ENCODE peak calls at places on chromosomes 3 and 15, in seven cellular contexts. Q is ovary, Y is breast epithelium, G is heart left ventricle, V is tibial nerve, W is A549, X is sigmoid colon. R is an unnamed sample.

GRCh38 chr15:38885477-38885952 is 320.9 kb upstream of the RASGRP1 start:
- DNase-seq in W (no peak), Q (peak; percentile 52), Y (no peak), V (no peak), X (no peak), G (no peak), R (peak; percentile 9)

GRCh38 chr3:72595376-72595775 is 252.9 kb downstream of the SHQ1 start:
- DNase-seq in W (no peak), G (no peak), X (no peak), Y (no peak), Q (no peak), V (no peak), R (no peak)

GRCh38 chr3:70824785-70825184 is 512.3 kb upstream of the MDFIC2 start:
- DNase-seq in Y (no peak), V (no peak), X (no peak), W (peak; percentile 17), Q (no peak), G (no peak), R (no peak)

GRCh38 chr15:66400351-66400774 is 13.7 kb downstream of the MAP2K1 start:
- DNase-seq in Y (no peak), Q (no peak), X (no peak), W (no peak), G (no peak), V (no peak), R (no peak)

GRCh38 chr3:29284578-29284977 is 3.7 kb downstream of the RBMS3 start:
- DNase-seq in X (no peak), W (no peak), Y (no peak), G (no peak), Q (no peak), V (no peak), R (no peak)

GRCh38 chr3:42763023-42763422 is 10.0 kb downstream of the CCDC13 start:
- DNase-seq in G (no peak), Y (no peak), W (no peak), X (no peak), V (no peak), Q (no peak), R (no peak)

GRCh38 chr3:141746962-141747361 is 8.9 kb downstream of the RNF7 start:
- DNase-seq in Y (no peak), V (no peak), W (no peak), X (no peak), Q (no peak), G (no peak), R (no peak)

GRCh38 chr15:68731318-68731897 is 89.3 kb downstream of the ANP32A start:
- DNase-seq in V (no peak), Q (no peak), X (peak; percentile 56), W (no peak), Y (no peak), G (no peak), R (no peak)

GRCh38 chr3:14345496-14346150 is 56.8 kb upstream of the SLC6A6 start:
- DNase-seq in W (no peak), X (no peak), G (no peak), Q (no peak), Y (no peak), V (no peak), R (no peak)

GRCh38 chr15:40314723-40315276 is 7.1 kb upstream of the PLCB2 start:
- DNase-seq in W (no peak), X (no peak), G (no peak), Y (no peak), Q (no peak), V (no peak), R (no peak)

GRCh38 chr3:58009026-58009748 is 965 bp downstream of the FLNB start:
- DNase-seq in V (no peak), G (no peak), W (no peak), Q (peak; percentile 45), X (peak; percentile 67), Y (no peak), R (peak; percentile 47)

GRCh38 chr3:49610881-49611280 is 56.6 kb downstream of the BSN start:
- DNase-seq in X (no peak), Y (no peak), G (no peak), Q (no peak), W (no peak), V (no peak), R (no peak)

GRCh38 chr3:126134219-126134975 is 46.0 kb downstream of the ALDH1L1 start:
- DNase-seq in Y (peak; percentile 36), W (peak; percentile 28), V (peak; percentile 41), Q (peak; percentile 78), G (peak; percentile 54), X (peak; percentile 87), R (peak; percentile 57)

GRCh38 chr3:174618368-174618767 is 240.8 kb upstream of the NAALADL2 start:
- DNase-seq in X (no peak), G (no peak), V (no peak), W (no peak), Q (no peak), Y (no peak), R (no peak)

GRCh38 chr3:64190517-64191515 is 34.5 kb downstream of the PRICKLE2 start:
- DNase-seq in W (peak; percentile 17), Y (no peak), X (no peak), Q (no peak), G (no peak), V (no peak), R (no peak)

GRCh38 chr3:126351771-126352475 is 5.3 kb downstream of the KLF15 start:
- DNase-seq in X (peak; percentile 63), V (peak; percentile 13), Y (no peak), G (no peak), Q (no peak), W (no peak), R (no peak)

GRCh38 chr3:183711516-183711915 is 13.9 kb downstream of the YEATS2 start:
- DNase-seq in W (no peak), X (no peak), Q (no peak), Y (no peak), G (no peak), V (no peak), R (no peak)

GRCh38 chr3:183710231-183710630 is 12.6 kb downstream of the YEATS2 start:
- DNase-seq in W (no peak), X (no peak), Y (no peak), G (no peak), V (no peak), Q (no peak), R (no peak)

GRCh38 chr3:183714622-183715021 is 17.0 kb downstream of the YEATS2 start:
- DNase-seq in Y (no peak), G (no peak), W (no peak), Q (no peak), V (no peak), X (no peak), R (no peak)
- TF ChIP-seq CTCF in Y (no peak), G (no peak), W (no peak), Q (no peak), V (no peak), X (no peak), R (no peak)

DNA sequence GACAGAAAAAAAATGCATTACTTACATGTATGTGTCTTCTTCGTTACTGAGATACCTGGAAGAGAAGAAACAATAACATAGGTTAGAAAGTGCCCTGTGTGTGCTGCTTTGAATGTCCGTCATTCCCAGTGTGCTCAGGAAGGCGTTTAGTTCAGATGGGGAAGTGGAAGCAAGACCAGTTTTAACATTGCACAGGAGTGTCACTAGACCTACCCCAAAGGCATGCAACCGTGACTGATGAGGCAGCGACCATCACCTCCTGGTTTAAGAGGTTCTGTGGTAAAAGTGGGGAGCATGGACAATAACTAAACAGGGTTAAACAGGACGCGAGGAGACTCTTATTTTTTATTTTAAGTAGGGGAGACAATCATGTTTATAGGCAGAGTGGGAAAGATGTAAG is 199.7 kb upstream of the ICE2 start:
- DNase-seq in Y (no peak), Q (no peak), V (no peak), G (no peak), X (no peak), W (no peak), R (no peak)
- H3K27ac ChIP-seq in Y (no peak overlapping the region), Q (no peak overlapping the region), V (no peak overlapping the region), G (no peak overlapping the region), X (no peak overlapping the region), W (no peak overlapping the region), R (no peak overlapping the region)

DNA sequence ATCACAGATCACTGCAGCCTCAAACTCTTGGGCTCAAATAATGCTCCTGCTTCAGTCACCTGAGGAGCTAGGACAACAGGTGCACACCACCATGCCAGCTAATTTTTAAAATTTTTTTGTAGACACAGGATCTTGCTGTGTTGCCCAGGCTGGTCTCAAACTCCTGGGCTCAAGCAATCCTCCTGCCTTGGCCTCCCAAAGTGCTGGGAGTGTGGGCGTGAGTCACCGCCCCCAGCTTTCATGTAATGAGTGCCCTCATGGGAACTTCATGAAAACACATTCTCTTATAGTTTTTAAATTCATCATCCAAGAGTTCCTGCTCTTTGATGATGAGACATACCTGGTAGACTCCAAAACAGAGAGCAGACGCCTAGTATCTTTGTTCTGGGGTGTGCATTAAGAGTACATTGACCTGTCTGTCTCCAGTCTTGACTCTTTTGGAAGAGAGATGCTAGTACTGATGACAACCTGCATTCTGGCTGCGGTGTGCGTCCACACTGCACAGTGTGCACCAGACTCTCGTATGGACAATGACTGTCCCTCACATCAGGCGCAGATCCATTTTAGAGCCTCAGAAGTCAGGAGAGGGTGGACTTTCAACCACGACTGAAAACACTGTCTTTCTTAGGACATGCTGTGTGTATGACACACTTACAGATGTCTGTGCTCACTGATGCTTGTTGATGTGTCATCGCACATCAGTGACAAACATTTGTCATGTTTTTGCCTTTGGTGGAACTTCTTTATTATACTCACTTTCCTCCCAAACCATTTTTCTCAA is 2.0 kb downstream of the NRROS start:
- DNase-seq in Q (no peak), X (no peak), W (no peak), Y (no peak), G (no peak), V (no peak), R (no peak)
- TF ChIP-seq POLR2A in Q (no peak), X (no peak), W (no peak), Y (no peak), G (no peak), V (no peak), R (no peak)

DNA sequence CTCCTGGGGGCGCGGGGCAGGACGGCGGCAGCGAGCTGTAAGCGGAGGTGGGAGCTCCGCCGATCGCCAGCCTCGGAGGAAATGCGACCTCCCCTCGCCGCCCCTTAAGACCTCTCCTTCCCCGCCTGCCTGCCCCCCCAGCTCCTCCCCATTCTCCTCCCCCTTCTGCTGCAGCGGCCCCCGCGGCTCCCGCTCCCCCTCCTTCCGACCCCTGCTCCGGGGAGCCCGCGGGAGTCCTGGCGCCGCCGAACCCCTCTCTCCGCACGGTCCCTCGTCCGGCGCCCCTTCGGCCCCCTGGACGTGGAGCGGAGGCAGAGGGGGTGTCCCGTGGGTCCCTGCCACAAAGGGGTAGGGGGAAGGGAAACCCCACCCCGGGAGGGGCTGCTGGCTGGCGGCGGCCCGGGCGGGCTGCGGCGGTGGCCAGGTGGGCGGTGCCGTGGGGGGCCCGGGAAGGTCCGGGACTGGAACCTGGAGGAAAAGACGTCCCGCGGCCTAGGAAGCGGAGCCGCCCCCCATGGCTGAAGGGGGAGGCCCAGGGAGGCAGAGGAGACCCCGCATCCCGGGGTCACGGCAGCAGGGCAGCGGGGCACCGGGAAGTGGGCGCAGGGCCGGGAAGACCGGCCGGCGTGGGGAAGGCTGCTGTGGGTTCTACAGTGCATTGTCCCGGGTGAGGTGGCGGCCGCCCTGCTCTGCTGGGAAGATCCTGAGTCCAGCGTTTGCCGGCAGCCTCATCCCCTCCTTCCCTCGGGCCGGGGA is at the start of gene FSTL1:
- DNase-seq in Y (peak; percentile 45), Q (peak; percentile 79), G (peak; percentile 82), V (no peak), X (peak; percentile 91), W (no peak), R (peak; percentile 73)
- TF ChIP-seq CTCF in Y (no peak), Q (no peak), G (no peak), V (no peak), X (no peak), W (no peak), R (no peak)

GRCh38 chr15:79682285-79682684 is 214.5 kb downstream of the MTHFS start:
- DNase-seq in G (peak; percentile 70), X (no peak), Y (no peak), V (no peak), W (peak; percentile 36), Q (peak; percentile 31), R (peak; percentile 14)
- H3K27ac ChIP-seq in G (no peak overlapping the region), X (no peak overlapping the region), Y (no peak overlapping the region), V (no peak overlapping the region), W (peak overlapping the region; percentile 85), Q (no peak overlapping the region), R (no peak overlapping the region)

GRCh38 chr15:81323944-81324881 is at the start of gene STARD5:
- DNase-seq in X (peak; percentile 99), V (peak; percentile 98), Y (peak; percentile 97), W (peak; percentile 99), G (peak; percentile 99), Q (peak; percentile 99), R (peak; percentile 99)
- TF ChIP-seq POLR2A in X (peak; percentile 36), V (peak; percentile 81), Y (peak; percentile 72), W (peak; percentile 74), G (peak; percentile 75), Q (peak; percentile 65), R (peak; percentile 92)